ENCODE peak calls at places on chromosome 19, in five cellular contexts. Q is activated T-cell treated with anti-CD3 and anti-CD28 coated beads, Interleukin-2, amount 50 U/mL, for 4 hours; Z is psoas muscle; C is RWPE2; J is activated naive CD8-positive, alpha-beta T cell treated with anti-CD3 and anti-CD28 coated beads, Interleukin-2, amount 50 U/mL, for 24 hours. X is an unnamed sample.

GRCh38 chr19:35141627-35142401 is 1.2 kb upstream of the FXYD7 start:
- ATAC-seq in Q (peak), Z (no peak), C (no peak), J (no peak), X (no peak)

GRCh38 chr19:1312732-1313694 is 27.3 kb downstream of the EFNA2 start:
- ATAC-seq in Q (no peak), Z (no peak), C (peak), J (no peak), X (no peak)

GRCh38 chr19:898663-899062 is 5.4 kb downstream of the RNU6-9 start:
- ATAC-seq in Q (no peak), Z (no peak), C (no peak), J (no peak), X (no peak)

GRCh38 chr19:11236324-11237301 is 2.8 kb upstream of the ANGPTL8 start:
- ATAC-seq in Q (no peak), Z (no peak), C (no peak), J (no peak), X (no peak)

GRCh38 chr19:48628486-48629296 is 8.5 kb downstream of the DBP start:
- ATAC-seq in Q (no peak), Z (no peak), C (no peak), J (no peak), X (no peak)

GRCh38 chr19:35093941-35094647 is 21.5 kb upstream of the FXYD3 start:
- ATAC-seq in Q (no peak), Z (no peak), C (no peak), J (no peak), X (no peak)

GRCh38 chr19:48418317-48419064 is 25.0 kb downstream of the GRIN2D start:
- ATAC-seq in Q (no peak), Z (no peak), C (no peak), J (peak), X (peak)

GRCh38 chr19:29812080-29812880 is 489 bp downstream of the CCNE1 start:
- ATAC-seq in Q (peak), Z (no peak), C (no peak), J (peak), X (peak)

GRCh38 chr19:55705972-55706371 is 30.9 kb downstream of the EPN1 start:
- ATAC-seq in Q (no peak), Z (no peak), C (no peak), J (no peak), X (no peak)